ENCODE peak calls at places on chromosomes 2 and 18, in four cellular contexts. V is Calu3, H is HTR-8/SVneo, W is thyroid gland. S is an unnamed sample.

GRCh38 chr2:22497789-22498188 is 887.2 kb upstream of the KLHL29 start:
- DNase-seq in W (no peak), V (no peak), H (no peak), S (no peak)

GRCh38 chr2:172996387-172996961 is 79.2 kb upstream of the MAP3K20 start:
- DNase-seq in H (no peak), W (no peak), V (no peak), S (no peak)

GRCh38 chr2:164954954-164955701 is at the start of gene SLC38A11:
- DNase-seq in W (peak; percentile 25), H (no peak), V (peak; percentile 50), S (no peak)

GRCh38 chr18:69490813-69491212 is 90.1 kb downstream of the DOK6 start:
- DNase-seq in W (no peak), V (no peak), H (no peak), S (no peak)

GRCh38 chr18:58308463-58308862 is 264.4 kb downstream of the NEDD4L start:
- DNase-seq in V (no peak), W (no peak), H (no peak), S (no peak)

GRCh38 chr2:178331474-178332431 is 119.2 kb downstream of the PRKRA start:
- DNase-seq in H (no peak), V (no peak), W (no peak), S (no peak)

GRCh38 chr2:126571403-126571802 is 84.6 kb upstream of the GYPC start:
- DNase-seq in H (no peak), W (no peak), V (no peak), S (no peak)

GRCh38 chr18:49920731-49921130 is 107.4 kb upstream of the ACAA2 start:
- DNase-seq in V (no peak), W (peak; percentile 36), H (no peak), S (no peak)

GRCh38 chr2:128591022-128591840 is 272.6 kb upstream of the HS6ST1 start:
- DNase-seq in W (no peak), V (no peak), H (no peak), S (no peak)

GRCh38 chr2:240469239-240469636 is 33.8 kb downstream of the GPC1 start:
- DNase-seq in V (no peak), H (no peak), W (peak; percentile 0), S (no peak)

GRCh38 chr18:2430191-2430590 is 141.1 kb downstream of the METTL4 start:
- DNase-seq in V (no peak), H (no peak), W (no peak), S (no peak)

GRCh38 chr2:88927142-88927541 is 235.7 kb downstream of the RPIA start:
- DNase-seq in H (no peak), V (no peak), W (no peak), S (no peak)

GRCh38 chr2:102391530-102391929 is 31.4 kb upstream of the IL18RAP start:
- DNase-seq in H (no peak), W (no peak), V (no peak), S (no peak)

GRCh38 chr2:113370478-113371091 is 66.9 kb upstream of the ZNG1B start:
- DNase-seq in W (peak; percentile 80), H (peak; percentile 75), V (peak; percentile 83), S (peak; percentile 35)

S was measured in frontal cortex.